ENCODE peak calls at places on chromosome 18, in seven cellular contexts. K is keratinocyte, P is IMR-90, Y is Karpas-422, C is neuronal stem cell, R is H9, D is GM23248. Q is an unnamed sample.

GRCh38 chr18:77086656-77087390 is 45.8 kb downstream of the MBP start:
- DNase-seq in R (no peak), P (no peak), C (no peak), D (peak; percentile 48), K (no peak), Y (no peak), Q (peak; percentile 46)

GRCh38 chr18:46506974-46507373 is 150.0 kb downstream of the LOXHD1 start:
- DNase-seq in D (no peak), C (no peak), Y (no peak), P (no peak), R (peak; percentile 17), K (no peak), Q (no peak)

GRCh38 chr18:75141734-75142133 is 67.2 kb downstream of the PTGR3 start:
- DNase-seq in D (no peak), C (no peak), P (no peak), K (no peak), R (no peak), Y (no peak), Q (no peak)

GRCh38 chr18:77081387-77081773 is 51.2 kb downstream of the MBP start:
- DNase-seq in C (no peak), Y (peak; percentile 41), P (peak; percentile 86), K (no peak), D (peak; percentile 55), R (no peak), Q (no peak)

GRCh38 chr18:415627-416612 is 84.6 kb downstream of the COLEC12 start:
- DNase-seq in C (no peak), K (peak; percentile 23), P (peak; percentile 81), D (peak; percentile 86), Y (no peak), R (no peak), Q (peak; percentile 79)

GRCh38 chr18:74281011-74281638 is 10.6 kb downstream of the CYB5A start:
- DNase-seq in R (peak; percentile 86), Y (no peak), P (no peak), K (no peak), D (no peak), C (no peak), Q (no peak)

GRCh38 chr18:4444306-4444705 is 10.8 kb downstream of the DLGAP1 start:
- DNase-seq in P (no peak), D (no peak), Y (no peak), C (no peak), K (no peak), R (no peak), Q (no peak)

GRCh38 chr18:23612434-23613090 is 26.3 kb upstream of the NPC1 start:
- DNase-seq in D (no peak), C (no peak), Y (no peak), R (no peak), P (no peak), K (no peak), Q (no peak)

GRCh38 chr18:13276530-13277520 is 58.3 kb downstream of the LDLRAD4 start:
- DNase-seq in R (no peak), P (no peak), D (no peak), Y (no peak), C (no peak), K (no peak), Q (no peak)

GRCh38 chr18:43870626-43871025 is 593.3 kb upstream of the SYT4 start:
- DNase-seq in C (no peak), D (no peak), Y (no peak), R (no peak), K (no peak), P (no peak), Q (no peak)

GRCh38 chr18:49168970-49169619 is 218.3 kb upstream of the SMAD7 start:
- DNase-seq in D (no peak), R (no peak), C (no peak), K (no peak), Y (no peak), P (no peak), Q (no peak)

GRCh38 chr18:45974088-45974536 is 7.0 kb upstream of the EPG5 start:
- DNase-seq in D (peak; percentile 86), Y (peak; percentile 88), C (peak; percentile 41), K (peak; percentile 48), P (peak; percentile 86), R (peak; percentile 46), Q (peak; percentile 75)

GRCh38 chr18:24878289-24878688 is 417.9 kb downstream of the HRH4 start:
- DNase-seq in D (peak; percentile 69), R (no peak), P (peak; percentile 64), C (no peak), Y (peak; percentile 65), K (no peak), Q (peak; percentile 74)

GRCh38 chr18:11115268-11115667 is 34.1 kb downstream of the PIEZO2 start:
- DNase-seq in D (peak; percentile 22), P (peak; percentile 84), Y (no peak), K (no peak), C (no peak), R (no peak), Q (peak; percentile 40)

GRCh38 chr18:50189160-50189559 is 5.8 kb downstream of the MYO5B start:
- DNase-seq in K (no peak), P (no peak), Y (no peak), C (no peak), R (no peak), D (no peak), Q (no peak)

GRCh38 chr18:48975817-48976649 is 25.3 kb upstream of the SMAD7 start:
- DNase-seq in R (no peak), K (no peak), P (peak; percentile 57), Y (peak; percentile 61), C (peak; percentile 62), D (peak; percentile 89), Q (peak; percentile 73)

GRCh38 chr18:12737243-12737902 is 34.5 kb downstream of the PSMG2 start:
- DNase-seq in D (no peak), Y (peak; percentile 56), R (no peak), K (no peak), P (no peak), C (no peak), Q (no peak)

GRCh38 chr18:74609535-74609934 is 11.9 kb downstream of the ZNF407 start:
- DNase-seq in Y (no peak), D (peak; percentile 88), R (no peak), K (no peak), C (no peak), P (peak; percentile 96), Q (peak; percentile 75)

GRCh38 chr18:12282436-12283039 is 25.5 kb upstream of the TUBB6 start:
- DNase-seq in R (no peak), K (peak; percentile 92), Y (no peak), D (peak; percentile 93), P (peak; percentile 93), C (no peak), Q (peak; percentile 92)

GRCh38 chr18:3851159-3851558 is 401.2 kb downstream of the TGIF1 start:
- DNase-seq in D (peak; percentile 4), C (no peak), Y (no peak), P (no peak), K (no peak), R (no peak), Q (no peak)

GRCh38 chr18:3720818-3721545 is 271.0 kb downstream of the TGIF1 start:
- DNase-seq in D (no peak), R (no peak), K (no peak), C (no peak), P (no peak), Y (no peak), Q (no peak)

GRCh38 chr18:50080932-50081560 is 113.9 kb downstream of the MYO5B start:
- DNase-seq in D (no peak), Y (no peak), P (no peak), C (no peak), R (no peak), K (no peak), Q (no peak)

GRCh38 chr18:70623106-70623505 is 334.3 kb downstream of the SOCS6 start:
- DNase-seq in R (no peak), Y (no peak), D (no peak), C (no peak), P (no peak), K (no peak), Q (no peak)

GRCh38 chr18:70627100-70627802 is 338.4 kb downstream of the SOCS6 start:
- DNase-seq in K (no peak), Y (no peak), C (no peak), D (no peak), P (no peak), R (no peak), Q (no peak)

GRCh38 chr18:70620837-70621612 is 332.2 kb downstream of the SOCS6 start:
- DNase-seq in D (no peak), P (no peak), R (no peak), Y (no peak), C (no peak), K (no peak), Q (no peak)

GRCh38 chr18:70621710-70622109 is 332.9 kb downstream of the SOCS6 start:
- DNase-seq in Y (no peak), C (no peak), D (no peak), P (no peak), K (no peak), R (peak; percentile 36), Q (no peak)
- H3K4me2 ChIP-seq in Y (no peak overlapping the region), C (no peak overlapping the region), D (no peak overlapping the region), P (no peak overlapping the region), K (no peak overlapping the region), R (no peak overlapping the region), Q (no peak overlapping the region)

GRCh38 chr18:31484461-31484860 is 13.5 kb upstream of the DSG2 start:
- DNase-seq in Y (no peak), D (no peak), K (no peak), P (no peak), C (no peak), R (no peak), Q (no peak)
- H3K4me1 ChIP-seq in Y (peaks cover 24% of the 10 kb centered on the region), D (no peaks in the 10 kb centered on the region), K (peaks cover 57% of the 10 kb centered on the region), P (peaks cover 2% of the 10 kb centered on the region), C (no peaks in the 10 kb centered on the region), R (no peaks in the 10 kb centered on the region), Q (peaks cover 7% of the 10 kb centered on the region)

GRCh38 chr18:55296761-55297160 is 291.2 kb downstream of the TCF4 start:
- DNase-seq in K (no peak), P (no peak), C (no peak), Y (no peak), D (no peak), R (no peak), Q (no peak)
- H3K4me2 ChIP-seq in K (no peak overlapping the region), P (no peak overlapping the region), C (no peak overlapping the region), Y (no peak overlapping the region), D (no peak overlapping the region), R (no peak overlapping the region), Q (no peak overlapping the region)

GRCh38 chr18:47915229-47915628 is 15.2 kb downstream of the SMAD2 start:
- DNase-seq in P (peak; percentile 30), K (no peak), Y (no peak), R (no peak), C (no peak), D (peak; percentile 30), Q (no peak)

GRCh38 chr18:47912794-47913594 is 17.5 kb downstream of the SMAD2 start:
- DNase-seq in Y (no peak), C (no peak), P (no peak), D (no peak), K (no peak), R (no peak), Q (peak; percentile 18)

GRCh38 chr18:47917923-47918610 is 12.4 kb downstream of the SMAD2 start:
- DNase-seq in K (no peak), C (no peak), P (no peak), Y (no peak), D (no peak), R (peak; percentile 48), Q (no peak)

GRCh38 chr18:47912343-47912742 is 18.1 kb downstream of the SMAD2 start:
- DNase-seq in C (no peak), P (no peak), D (no peak), K (no peak), Y (no peak), R (no peak), Q (peak; percentile 19)

DNA sequence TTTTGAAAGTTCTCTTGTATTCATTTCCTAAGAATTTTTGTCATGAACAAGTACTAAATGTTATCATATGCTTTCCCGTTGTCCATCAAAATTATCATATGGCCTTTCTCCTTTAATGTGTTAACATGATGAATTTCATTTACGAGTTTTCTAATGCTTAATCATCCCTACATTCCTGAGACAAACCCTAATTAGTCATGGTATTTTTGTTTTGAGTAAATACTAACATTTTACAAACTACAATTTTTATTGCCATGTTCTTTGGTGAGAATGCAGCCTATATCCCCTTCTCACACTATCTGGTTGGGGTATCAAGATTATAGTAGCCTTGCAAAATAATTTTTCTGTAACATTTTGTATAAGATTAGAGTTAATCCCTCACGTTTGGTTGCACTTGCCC is 14.5 kb downstream of the SMAD2 start:
- DNase-seq in P (no peak), D (no peak), R (no peak), C (no peak), Y (no peak), K (no peak), Q (no peak)
- H3K4me1 ChIP-seq in P (no peaks in the 10 kb centered on the region), D (no peaks in the 10 kb centered on the region), R (peaks cover 8% of the 10 kb centered on the region), C (peaks cover 23% of the 10 kb centered on the region), Y (peaks cover 79% of the 10 kb centered on the region), K (peaks cover 30% of the 10 kb centered on the region), Q (peaks cover 4% of the 10 kb centered on the region)

Q was measured in mesenchymal stem cell.